ENCODE peak calls at places on chromosomes 2 and 18, in four cellular contexts. U is EH; S is body of pancreas; Y is stimulated activated naive B cell treated with anti-CD40 and anti-IgM and Interleukin-4, amounts not matched to agents 10 μg/mL and 1 μg/mL and 100 μg/mL, for 72 hours. Z is an unnamed sample.

GRCh38 chr2:217817466-217818292 is 185.1 kb downstream of the TNS1 start:
- DNase-seq in U (no peak), S (no peak), Y (no peak), Z (no peak)

GRCh38 chr2:8300905-8301304 is 381.0 kb upstream of the ID2 start:
- DNase-seq in S (no peak), U (no peak), Y (no peak), Z (no peak)

GRCh38 chr18:72700961-72701710 is 157.0 kb upstream of the CBLN2 start:
- DNase-seq in S (no peak), Y (no peak), U (peak; percentile 20), Z (no peak)

GRCh38 chr2:57843158-57843557 is 203.4 kb upstream of the VRK2 start:
- DNase-seq in S (no peak), U (no peak), Y (no peak), Z (no peak)

GRCh38 chr2:119407430-119408220 is 24.0 kb upstream of the TMEM37 start:
- DNase-seq in Y (peak; percentile 29), S (peak; percentile 71), U (peak; percentile 61), Z (peak; percentile 44)

GRCh38 chr18:79588636-79589481 is 90.7 kb upstream of the CTDP1 start:
- DNase-seq in Y (no peak), S (peak; percentile 80), U (peak; percentile 81), Z (no peak)

GRCh38 chr2:18903750-18904149 is 314.4 kb upstream of the NT5C1B start:
- DNase-seq in Y (peak; percentile 1), U (no peak), S (no peak), Z (peak; percentile 42)

GRCh38 chr2:96260404-96261260 is 5.2 kb downstream of the TMEM127 start:
- DNase-seq in U (peak; percentile 93), S (peak; percentile 95), Y (peak; percentile 48), Z (peak; percentile 74)

GRCh38 chr2:152594792-152595191 is 122.5 kb downstream of the PRPF40A start:
- DNase-seq in Y (no peak), U (no peak), S (peak; percentile 12), Z (no peak)

GRCh38 chr2:56209701-56210100 is 25.9 kb downstream of the CCDC85A start:
- DNase-seq in U (peak; percentile 49), Y (no peak), S (no peak), Z (no peak)

GRCh38 chr2:120175000-120175581 is 48.1 kb downstream of the TMEM185B start:
- DNase-seq in S (peak; percentile 53), U (peak; percentile 70), Y (no peak), Z (peak; percentile 58)

GRCh38 chr2:18559941-18560796 is at the start of gene RDH14:
- DNase-seq in Y (peak; percentile 92), U (peak; percentile 92), S (peak; percentile 95), Z (peak; percentile 76)